ENCODE peak calls at places on chromosome 10, in four cellular contexts. L is GM23248, Q is DMS 273 treated with DMSO at 0.1 percent for 48 hours, M is germinal center. T is an unnamed sample.

GRCh38 chr10:88848499-88848898 is 3.1 kb downstream of the ANKRD22 start:
- DNase-seq in L (peak; percentile 83), M (no peak), Q (no peak), T (no peak)

GRCh38 chr10:100744980-100745881 is at the start of gene PAX2:
- DNase-seq in L (no peak), Q (no peak), M (no peak), T (peak; percentile 55)

GRCh38 chr10:70974351-70974901 is 86.1 kb upstream of the PCBD1 start:
- DNase-seq in L (peak; percentile 48), M (no peak), Q (no peak), T (peak; percentile 54)

GRCh38 chr10:75611972-75612331 is 180.5 kb downstream of the LRMDA start:
- DNase-seq in L (no peak), Q (no peak), M (no peak), T (no peak)

GRCh38 chr10:78432582-78432981 is 398.9 kb downstream of the RPS24 start:
- DNase-seq in M (no peak), Q (no peak), L (no peak), T (peak; percentile 13)

GRCh38 chr10:62794306-62794705 is 10.2 kb upstream of the ADO start:
- DNase-seq in Q (no peak), L (peak; percentile 59), M (no peak), T (no peak)

GRCh38 chr10:24680647-24681475 is 42.8 kb downstream of the ARHGAP21 start:
- DNase-seq in L (peak; percentile 59), M (no peak), Q (no peak), T (no peak)

GRCh38 chr10:34906021-34906965 is 91.2 kb upstream of the PARD3 start:
- DNase-seq in M (no peak), L (no peak), Q (peak; percentile 54), T (peak; percentile 86)

GRCh38 chr10:126518186-126519080 is 130.2 kb upstream of the ADAM12 start:
- DNase-seq in M (no peak), Q (no peak), L (no peak), T (no peak)

GRCh38 chr10:104580774-104581675 is 60.1 kb upstream of the SORCS3 start:
- DNase-seq in M (peak; percentile 65), L (peak; percentile 83), Q (no peak), T (peak; percentile 82)

GRCh38 chr10:12971001-12971788 is 30.3 kb downstream of the CCDC3 start:
- DNase-seq in Q (no peak), M (no peak), L (no peak), T (no peak)

GRCh38 chr10:33066558-33067236 is 108.7 kb upstream of the ITGB1 start:
- DNase-seq in Q (no peak), M (no peak), L (peak; percentile 78), T (peak; percentile 1)

GRCh38 chr10:12348341-12348869 is 942 bp upstream of the CAMK1D start:
- DNase-seq in Q (no peak), M (no peak), L (no peak), T (no peak)

GRCh38 chr10:114824396-114824795 is 2.8 kb downstream of the FHIP2A start:
- DNase-seq in L (peak; percentile 42), M (no peak), Q (no peak), T (no peak)

GRCh38 chr10:88477343-88478085 is 105.6 kb downstream of the RNLS start:
- DNase-seq in Q (no peak), L (peak; percentile 20), M (no peak), T (no peak)

GRCh38 chr10:18376650-18377049 is 236.4 kb downstream of the CACNB2 start:
- DNase-seq in Q (no peak), M (no peak), L (no peak), T (no peak)

GRCh38 chr10:1380075-1380793 is 324.0 kb downstream of the WDR37 start:
- DNase-seq in M (no peak), Q (no peak), L (no peak), T (no peak)

GRCh38 chr10:7483848-7484247 is 73.0 kb upstream of the SFMBT2 start:
- DNase-seq in Q (no peak), L (no peak), M (no peak), T (no peak)

GRCh38 chr10:69730251-69731156 is 71.2 kb upstream of the COL13A1 start:
- DNase-seq in L (peak; percentile 79), M (no peak), Q (no peak), T (no peak)

GRCh38 chr10:70477661-70478162 is 855 bp upstream of the PALD1 start:
- DNase-seq in L (peak; percentile 35), M (peak; percentile 44), Q (no peak), T (no peak)

GRCh38 chr10:112230325-112230988 is 46.9 kb upstream of the GPAM start:
- DNase-seq in L (peak; percentile 57), M (no peak), Q (no peak), T (no peak)

GRCh38 chr10:71708301-71708703 is 11.3 kb downstream of the C10orf105 start:
- DNase-seq in L (peak; percentile 57), M (peak; percentile 64), Q (no peak), T (peak; percentile 78)

GRCh38 chr10:127492607-127493250 is 56.4 kb upstream of the NPS start:
- DNase-seq in L (peak; percentile 2), M (no peak), Q (no peak), T (peak; percentile 47)

GRCh38 chr10:49600046-49600445 is 10.1 kb upstream of the SLC18A3 start:
- DNase-seq in Q (no peak), M (no peak), L (no peak), T (no peak)

GRCh38 chr10:4633776-4634175 is 192.2 kb upstream of the AKR1E2 start:
- DNase-seq in L (no peak), Q (no peak), M (no peak), T (no peak)

GRCh38 chr10:95655571-95656290 is 780 bp downstream of the ALDH18A1 start:
- DNase-seq in L (peak; percentile 50), M (peak; percentile 13), Q (no peak), T (peak; percentile 45)

GRCh38 chr10:131641231-131641630 is 259.6 kb upstream of the PPP2R2D start:
- DNase-seq in L (no peak), M (no peak), Q (no peak), T (no peak)

GRCh38 chr10:93261961-93262610 is 188.4 kb downstream of the CYP26A1 start:
- DNase-seq in Q (no peak), M (no peak), L (peak; percentile 86), T (no peak)

GRCh38 chr10:82908751-82909150 is 1033.8 kb downstream of the NRG3 start:
- DNase-seq in Q (no peak), L (no peak), M (no peak), T (no peak)

GRCh38 chr10:91340613-91341362 is 69.4 kb upstream of the HECTD2 start:
- DNase-seq in M (no peak), L (peak; percentile 98), Q (peak; percentile 31), T (no peak)

GRCh38 chr10:96289218-96289910 is 14.9 kb upstream of the DNTT start:
- DNase-seq in Q (no peak), M (no peak), L (no peak), T (no peak)

GRCh38 chr10:132249824-132250375 is 57.9 kb downstream of the STK32C start:
- DNase-seq in M (no peak), L (no peak), Q (no peak), T (no peak)

GRCh38 chr10:120514035-120514620 is 57.1 kb downstream of the PLPP4 start:
- DNase-seq in L (peak; percentile 54), M (no peak), Q (no peak), T (no peak)

GRCh38 chr10:76303682-76304316 is 872.4 kb downstream of the LRMDA start:
- DNase-seq in L (peak; percentile 89), M (peak; percentile 10), Q (peak; percentile 14), T (peak; percentile 87)

GRCh38 chr10:16832351-16833080 is 15.3 kb upstream of the RSU1 start:
- DNase-seq in Q (peak; percentile 32), M (no peak), L (peak; percentile 98), T (no peak)

T was measured in NCI-H82.